ENCODE peak calls at places on chromosomes 5 and 9, in seven cellular contexts. P, N, G, D, M, L and V are unnamed samples.

GRCh38 chr9:81550207-81550583 is 139.2 kb downstream of the TLE1 start:
- DNase-seq in P (no peak), N (no peak), G (no peak), D (no peak), M (no peak), L (no peak), V (no peak)

GRCh38 chr5:60649288-60649917 is 50.6 kb downstream of the DEPDC1B start:
- DNase-seq in P (no peak), N (no peak), G (no peak), D (peak), M (peak), L (peak), V (no peak)

GRCh38 chr9:105132576-105132975 is 111.9 kb upstream of the SLC44A1 start:
- DNase-seq in P (no peak), N (no peak), G (no peak), D (peak), M (no peak), L (no peak), V (no peak)

GRCh38 chr5:121725450-121725849 is 126.2 kb upstream of the FTMT start:
- DNase-seq in P (no peak), N (no peak), G (no peak), D (no peak), M (no peak), L (no peak), V (no peak)

GRCh38 chr5:158879993-158880392 is 219.7 kb downstream of the EBF1 start:
- DNase-seq in P (no peak), N (no peak), G (no peak), D (no peak), M (no peak), L (no peak), V (no peak)

GRCh38 chr5:171336486-171337206 is 27.6 kb downstream of the TLX3 start:
- DNase-seq in P (no peak), N (peak), G (no peak), D (peak), M (peak), L (peak), V (no peak)

GRCh38 chr5:133742370-133743036 is 130.2 kb upstream of the FSTL4 start:
- DNase-seq in P (no peak), N (no peak), G (no peak), D (no peak), M (no peak), L (no peak), V (no peak)

GRCh38 chr5:98769256-98770157 is 4.0 kb upstream of the RGMB start:
- DNase-seq in P (peak), N (peak), G (peak), D (peak), M (peak), L (peak), V (no peak)

GRCh38 chr5:72410896-72411295 is 90.7 kb downstream of the PTCD2 start:
- DNase-seq in P (no peak), N (no peak), G (no peak), D (peak), M (peak), L (no peak), V (no peak)

GRCh38 chr5:123450641-123451421 is 27.6 kb upstream of the CEP120 start:
- DNase-seq in P (no peak), N (no peak), G (no peak), D (no peak), M (no peak), L (no peak), V (no peak)

GRCh38 chr5:80231243-80231642 is 24.6 kb downstream of the SERINC5 start:
- DNase-seq in P (no peak), N (no peak), G (no peak), D (peak), M (peak), L (no peak), V (no peak)

GRCh38 chr5:141560725-141561483 is 57.9 kb downstream of the DIAPH1 start:
- DNase-seq in P (peak), N (peak), G (peak), D (peak), M (peak), L (peak), V (peak)